ENCODE peak calls at places on chromosomes 12 and 14, in nine cellular contexts. N, W, U, I, L, B, Y, A and J are unnamed samples.

GRCh38 chr12:93107514-93107942 is 178.4 kb upstream of the EEA1 start:
- DNase-seq in U (no peak), W (no peak), N (no peak), L (no peak), B (no peak), I (no peak), Y (no peak), A (no peak), J (no peak)

GRCh38 chr14:104985675-104986486 is at the start of gene CLBA1:
- DNase-seq in U (no peak), A (peak), W (peak), N (peak), I (peak), Y (peak), L (peak), B (peak), J (no peak)

GRCh38 chr12:46508651-46509050 is 136.1 kb upstream of the SLC38A2 start:
- DNase-seq in L (no peak), I (no peak), N (no peak), W (no peak), A (no peak), Y (no peak), B (no peak), U (no peak), J (no peak)

GRCh38 chr14:22002860-22003284 is 329.3 kb upstream of the OR4E1 start:
- DNase-seq in W (no peak), Y (no peak), I (no peak), N (no peak), B (peak), A (no peak), L (no peak), U (no peak), J (no peak)

GRCh38 chr14:38616959-38617358 is 361.1 kb upstream of the CLEC14A start:
- DNase-seq in U (no peak), I (no peak), L (no peak), A (no peak), N (no peak), B (no peak), Y (no peak), W (no peak), J (no peak)

GRCh38 chr12:22971771-22972191 is 346.8 kb downstream of the ETNK1 start:
- DNase-seq in A (no peak), I (no peak), B (no peak), Y (no peak), L (no peak), N (no peak), U (no peak), W (no peak), J (no peak)

GRCh38 chr14:75476274-75476995 is 45.8 kb upstream of the BATF start:
- DNase-seq in N (no peak), L (no peak), U (no peak), A (peak), Y (no peak), I (no peak), W (peak), B (no peak), J (no peak)

GRCh38 chr14:99592933-99593753 is 10.9 kb downstream of the CCDC85C start:
- DNase-seq in N (no peak), W (no peak), I (no peak), Y (no peak), A (no peak), B (no peak), U (no peak), L (no peak), J (no peak)

GRCh38 chr14:32473476-32473875 is 144.4 kb downstream of the AKAP6 start:
- DNase-seq in U (no peak), L (no peak), B (no peak), A (no peak), N (no peak), I (peak), Y (no peak), W (peak), J (no peak)

GRCh38 chr14:50303744-50304471 is 8.1 kb downstream of the L2HGDH start:
- DNase-seq in I (no peak), L (peak), Y (no peak), B (no peak), W (peak), A (peak), N (no peak), U (no peak), J (no peak)

GRCh38 chr14:76654573-76654955 is 106.7 kb upstream of the VASH1 start:
- DNase-seq in W (no peak), Y (no peak), N (no peak), B (no peak), I (no peak), A (no peak), L (no peak), U (no peak), J (no peak)

GRCh38 chr12:124967016-124967739 is 21.8 kb downstream of the DHX37 start:
- DNase-seq in L (no peak), I (no peak), Y (no peak), A (no peak), W (no peak), N (no peak), B (no peak), U (no peak), J (no peak)

GRCh38 chr14:32109676-32110075 is 32.6 kb downstream of the ARHGAP5 start:
- DNase-seq in W (no peak), B (no peak), Y (no peak), A (no peak), L (no peak), N (no peak), I (no peak), U (no peak), J (no peak)

GRCh38 chr14:74804219-74804825 is 41.2 kb downstream of the YLPM1 start:
- DNase-seq in Y (peak), I (no peak), L (no peak), U (no peak), B (peak), A (no peak), N (no peak), W (peak), J (no peak)

GRCh38 chr14:56487090-56487667 is 92.4 kb upstream of the TMEM260 start:
- DNase-seq in Y (peak), U (peak), I (no peak), W (no peak), A (no peak), L (no peak), N (no peak), B (peak), J (no peak)

GRCh38 chr12:27382126-27382795 is 49.6 kb downstream of the BMAL2 start:
- DNase-seq in U (no peak), L (no peak), N (no peak), B (no peak), A (no peak), I (no peak), Y (no peak), W (no peak), J (peak)

GRCh38 chr14:38786921-38787320 is 316.1 kb downstream of the SEC23A start:
- DNase-seq in A (no peak), U (no peak), I (no peak), Y (no peak), L (no peak), B (no peak), W (no peak), N (no peak), J (no peak)

GRCh38 chr14:37826869-37827268 is 231.4 kb downstream of the TTC6 start:
- DNase-seq in B (no peak), L (no peak), I (no peak), Y (no peak), W (no peak), A (no peak), U (no peak), N (no peak), J (no peak)

GRCh38 chr12:155006-155405 is 59.0 kb downstream of the SLC6A12 start:
- DNase-seq in N (no peak), I (no peak), A (no peak), Y (no peak), W (no peak), L (no peak), U (no peak), B (no peak), J (no peak)

GRCh38 chr12:6872073-6873048 is 742 bp downstream of the SPSB2 start:
- DNase-seq in B (peak), W (peak), N (peak), L (peak), A (peak), I (peak), U (no peak), Y (peak), J (no peak)
- TF ChIP-seq POLR2AphosphoS5 in B (peak), W (peak), N (peak), L (peak), A (no peak), I (peak), U (peak), Y (peak), J (peak)

DNA sequence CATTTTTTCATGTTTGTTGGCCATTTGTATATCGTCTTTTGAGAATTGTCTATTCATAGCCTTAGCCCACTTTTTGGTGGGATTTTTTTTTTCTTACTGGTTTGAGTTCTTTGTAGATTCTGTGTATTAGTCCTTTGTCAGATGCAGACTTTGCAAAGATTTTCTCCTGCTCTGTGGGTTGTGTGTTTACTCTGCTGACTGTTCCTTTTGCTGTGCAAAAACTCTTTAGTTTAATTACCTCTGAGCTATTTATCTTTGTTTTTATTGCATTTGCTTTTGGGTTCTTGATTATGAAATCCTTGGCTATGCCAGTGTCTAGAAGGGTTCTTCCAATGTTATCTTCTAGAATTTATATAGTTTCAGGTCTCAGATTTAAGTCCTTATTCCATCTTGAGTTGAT is 220.0 kb downstream of the FUT8 start:
- DNase-seq in A (no peak), U (no peak), N (no peak), Y (no peak), L (no peak), I (no peak), W (no peak), B (no peak), J (no peak)
- TF ChIP-seq POLR2AphosphoS5 in A (no peak), U (no peak), N (no peak), Y (no peak), L (no peak), I (no peak), W (no peak), B (no peak), J (no peak)

DNA sequence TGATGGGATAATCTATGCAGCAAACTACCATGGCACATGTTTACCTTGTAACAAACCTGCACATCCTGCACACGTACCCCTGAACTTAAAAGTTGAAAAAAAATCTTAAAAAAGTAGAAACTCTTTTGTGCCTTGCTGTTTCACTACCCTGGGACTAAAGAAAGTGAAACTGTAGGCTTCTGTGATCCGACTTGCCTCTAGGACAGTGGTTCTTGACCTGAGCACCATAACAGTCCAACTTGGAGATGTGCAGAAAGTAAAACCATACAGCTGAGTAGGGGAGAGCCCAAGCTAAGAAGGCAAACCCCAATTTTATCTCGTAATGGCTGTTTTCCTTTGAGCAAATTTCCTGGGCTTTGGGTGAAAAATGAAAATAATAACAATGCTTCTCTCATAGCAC is 335.1 kb downstream of the BTG1 start:
- DNase-seq in U (no peak), Y (no peak), B (no peak), L (no peak), W (no peak), A (no peak), N (no peak), I (no peak), J (no peak)
- TF ChIP-seq POLR2AphosphoS5 in U (no peak), Y (no peak), B (no peak), L (no peak), W (no peak), A (no peak), N (no peak), I (no peak), J (no peak)

DNA sequence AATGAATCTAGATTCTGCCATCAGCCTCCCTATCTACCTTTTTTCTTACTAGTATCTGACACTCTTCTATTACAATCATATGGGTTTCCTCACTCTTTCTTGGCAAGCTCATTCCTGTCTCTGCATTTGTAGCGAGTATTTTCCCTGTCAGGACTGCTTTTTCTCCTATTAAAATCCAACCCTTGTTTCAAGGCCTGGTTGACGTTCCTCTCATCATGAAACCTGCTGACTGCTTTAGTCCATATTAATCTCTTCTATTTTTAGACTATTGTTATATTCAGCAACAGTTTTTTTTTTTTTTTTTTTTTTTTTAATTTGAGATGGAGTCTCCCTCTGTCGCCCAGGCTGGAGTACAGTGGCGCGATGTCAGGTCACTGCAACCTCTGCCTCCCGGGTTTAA is 16.0 kb downstream of the DIP2B start:
- DNase-seq in Y (peak), A (no peak), I (no peak), L (no peak), B (no peak), N (no peak), U (no peak), W (no peak), J (no peak)
- TF ChIP-seq POLR2AphosphoS5 in Y (no peak), A (no peak), I (no peak), L (no peak), B (no peak), N (no peak), U (no peak), W (no peak), J (no peak)

GRCh38 chr12:57238854-57239554 is 9.5 kb downstream of the SHMT2 start:
- DNase-seq in Y (peak), L (peak), N (peak), B (peak), A (peak), W (peak), U (no peak), I (peak), J (peak)
- TF ChIP-seq POLR2AphosphoS5 in Y (peak), L (peak), N (peak), B (peak), A (peak), W (peak), U (peak), I (peak), J (peak)

GRCh38 chr14:67187210-67187609 is 2.0 kb upstream of the GARIN2 start:
- DNase-seq in A (no peak), I (no peak), U (no peak), W (peak), Y (peak), B (peak), L (no peak), N (no peak), J (no peak)
- TF ChIP-seq POLR2AphosphoS5 in A (no peak), I (no peak), U (no peak), W (no peak), Y (no peak), B (peak), L (no peak), N (no peak), J (peak)

GRCh38 chr14:24212924-24213865 is at the start of gene CHMP4A:
- DNase-seq in U (peak), I (peak), A (peak), L (peak), B (peak), W (peak), N (peak), Y (peak), J (peak)

GRCh38 chr14:24213866-24214652 is 771 bp upstream of the CHMP4A start:
- DNase-seq in L (no peak), I (no peak), N (no peak), A (no peak), U (no peak), W (peak), B (no peak), Y (no peak), J (no peak)

GRCh38 chr14:24216345-24216699 is 456 bp upstream of the MDP1 start:
- DNase-seq in N (no peak), U (no peak), A (no peak), L (no peak), B (no peak), Y (no peak), I (no peak), W (no peak), J (no peak)

GRCh38 chr14:24219080-24219479 is 3.2 kb upstream of the MDP1 start:
- DNase-seq in W (no peak), L (no peak), U (no peak), Y (no peak), B (no peak), N (no peak), I (no peak), A (no peak), J (no peak)

GRCh38 chr14:24215495-24216344 is at the start of gene MDP1:
- DNase-seq in A (peak), U (no peak), W (peak), Y (peak), N (peak), I (peak), L (peak), B (peak), J (peak)
- TF ChIP-seq POLR2AphosphoS5 in A (peak), U (peak), W (peak), Y (peak), N (peak), I (peak), L (peak), B (peak), J (peak)

DNA sequence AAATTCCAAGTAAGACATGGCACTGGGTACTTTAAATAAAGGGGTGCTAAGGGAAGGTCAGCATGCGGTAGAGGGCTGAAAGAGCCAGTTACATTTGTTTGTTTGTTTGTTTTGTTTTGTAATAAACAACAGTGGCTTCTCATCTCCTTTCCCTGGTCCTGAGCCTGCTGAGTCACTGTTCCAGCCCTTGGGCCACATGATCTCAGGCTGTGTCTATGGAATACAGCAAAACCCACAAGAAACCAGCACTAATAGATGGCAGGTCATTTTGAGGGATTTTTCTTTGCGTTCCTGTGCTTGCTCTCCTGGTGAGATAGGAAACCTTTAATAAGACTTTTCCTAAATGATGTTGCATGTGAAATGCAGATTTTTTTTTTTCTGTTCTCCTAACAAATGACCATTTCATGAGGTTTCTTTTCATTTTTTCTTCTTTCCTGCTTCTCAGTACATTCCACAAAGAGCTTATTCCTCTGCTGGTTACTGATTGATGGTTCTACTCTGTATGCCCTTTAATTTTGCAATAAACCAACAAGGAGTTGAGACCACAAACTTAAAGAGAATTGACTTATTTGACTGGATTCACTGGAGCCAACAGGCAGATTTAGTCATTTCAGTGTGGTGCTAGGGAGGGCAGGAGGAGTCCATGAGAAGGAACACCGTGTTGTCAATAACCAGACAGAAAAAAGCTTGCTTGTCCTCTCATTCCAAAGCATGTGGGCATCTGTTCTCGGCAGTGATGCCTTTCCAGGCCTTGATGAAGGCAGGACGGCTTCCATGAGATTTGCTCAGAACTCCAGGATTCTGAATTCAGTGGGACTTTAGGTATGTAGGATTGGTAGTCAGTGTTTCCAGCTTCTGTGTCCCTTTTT is 459.2 kb downstream of the RAD51B start:
- DNase-seq in L (no peak), B (peak), A (no peak), U (no peak), Y (no peak), I (no peak), W (peak), N (no peak), J (peak)
- TF ChIP-seq POLR2AphosphoS5 in L (no peak), B (no peak), A (no peak), U (no peak), Y (no peak), I (no peak), W (no peak), N (no peak), J (no peak)

DNA sequence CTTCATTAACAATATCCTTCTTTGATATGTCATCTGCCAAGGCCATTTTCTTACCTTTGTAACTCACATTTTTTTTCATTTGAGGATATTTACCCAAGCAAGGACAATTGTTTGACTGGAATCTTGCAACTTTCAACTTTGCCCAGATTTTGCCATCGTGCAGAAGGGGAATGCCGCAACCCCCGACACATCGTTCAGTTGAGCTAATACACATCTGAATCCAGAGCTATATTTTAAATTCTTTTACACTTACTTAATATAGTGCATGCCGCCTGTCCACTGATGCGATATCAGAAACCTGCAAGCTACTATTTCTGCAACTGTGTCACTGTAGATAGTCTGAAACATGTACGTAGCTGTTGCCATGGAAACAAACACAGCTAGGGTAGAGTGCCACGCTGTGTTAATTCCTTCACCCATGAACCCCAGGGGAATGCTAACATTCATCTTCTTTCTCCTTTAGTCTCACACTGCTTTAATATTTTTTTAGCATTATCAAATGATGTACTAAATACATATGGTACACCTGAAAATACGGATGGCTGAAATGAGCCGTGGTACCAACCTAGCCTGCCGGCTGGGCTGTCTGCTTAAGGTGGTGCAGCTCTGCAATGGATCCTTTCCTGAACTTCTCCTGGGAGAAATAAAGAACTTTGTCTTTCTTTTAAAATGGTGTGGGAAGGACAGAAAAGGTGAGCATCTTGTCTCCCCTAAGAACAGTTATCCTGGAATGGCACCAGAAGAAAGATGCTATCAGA is 77.0 kb upstream of the FOXN3 start:
- DNase-seq in U (no peak), A (no peak), I (no peak), L (no peak), W (peak), N (no peak), Y (no peak), B (no peak), J (no peak)
- TF ChIP-seq POLR2AphosphoS5 in U (no peak), A (no peak), I (no peak), L (no peak), W (no peak), N (no peak), Y (no peak), B (no peak), J (no peak)